ENCODE peak calls at places on chromosome 18, in five cellular contexts. T is ovary, X is endodermal cell, G is kidney, E is heart right ventricle. W is an unnamed sample.

GRCh38 chr18:28115149-28115550 is 61.8 kb downstream of the CDH2 start:
- DNase-seq in T (no peak), X (peak; percentile 69), G (no peak), E (no peak), W (peak; percentile 90)

GRCh38 chr18:57075716-57076400 is 71.0 kb upstream of the BOD1L2 start:
- DNase-seq in T (no peak), X (peak; percentile 58), G (no peak), E (no peak), W (no peak)

GRCh38 chr18:69257861-69258458 is 142.7 kb upstream of the DOK6 start:
- DNase-seq in T (no peak), X (no peak), G (no peak), E (no peak), W (no peak)

GRCh38 chr18:32576296-32576916 is 105.7 kb upstream of the GAREM1 start:
- DNase-seq in T (no peak), X (peak; percentile 74), G (no peak), E (no peak), W (no peak)

GRCh38 chr18:9595197-9595596 is 19.2 kb downstream of the PPP4R1 start:
- DNase-seq in T (no peak), X (no peak), G (no peak), E (no peak), W (no peak)

GRCh38 chr18:79425573-79425895 is 29.8 kb downstream of the NFATC1 start:
- DNase-seq in T (no peak), X (no peak), G (peak; percentile 49), E (no peak), W (no peak)

GRCh38 chr18:57429607-57430165 is 5.5 kb upstream of the ONECUT2 start:
- DNase-seq in T (no peak), X (no peak), G (no peak), E (no peak), W (no peak)

GRCh38 chr18:65287642-65288041 is 463.2 kb upstream of the CDH7 start:
- DNase-seq in T (no peak), X (no peak), G (no peak), E (no peak), W (no peak)

GRCh38 chr18:23166863-23167531 is 31.7 kb downstream of the CABLES1 start:
- DNase-seq in T (no peak), X (peak; percentile 36), G (no peak), E (no peak), W (no peak)

GRCh38 chr18:61605376-61606067 is 272.3 kb downstream of the CDH20 start:
- DNase-seq in T (no peak), X (no peak), G (no peak), E (no peak), W (no peak)

GRCh38 chr18:63150942-63151421 is 168.6 kb downstream of the BCL2 start:
- DNase-seq in T (no peak), X (no peak), G (no peak), E (no peak), W (no peak)
- H3K4me1 ChIP-seq in T (peaks cover 25% of the 10 kb centered on the region), X (no peaks in the 10 kb centered on the region), G (peaks cover 14% of the 10 kb centered on the region), E (peaks cover 30% of the 10 kb centered on the region), W (no peaks in the 10 kb centered on the region)

GRCh38 chr18:908631-909621 is 4.3 kb downstream of the ADCYAP1 start:
- DNase-seq in T (no peak), X (peak; percentile 62), G (no peak), E (no peak), W (no peak)
- H3K4me3 ChIP-seq in T (peak overlapping the region; percentile 12), X (peak overlapping the region; percentile 43), G (peak overlapping the region; percentile 53), E (peak overlapping the region; percentile 53), W (peak overlapping the region; percentile 3)

GRCh38 chr18:26706796-26707406 is 158.5 kb upstream of the KCTD1 start:
- DNase-seq in T (no peak), X (no peak), G (no peak), E (no peak), W (no peak)
- H3K27ac ChIP-seq in T (no peak overlapping the region), X (no peak overlapping the region), G (no peak overlapping the region), E (no peak overlapping the region), W (no peak overlapping the region)

GRCh38 chr18:62612721-62613120 is 89.9 kb downstream of the ZCCHC2 start:
- DNase-seq in T (no peak), X (no peak), G (no peak), E (no peak), W (no peak)
- H3K4me1 ChIP-seq in T (peaks cover 6% of the 10 kb centered on the region), X (peaks cover 6% of the 10 kb centered on the region), G (peaks cover 8% of the 10 kb centered on the region), E (peaks cover 24% of the 10 kb centered on the region), W (no peaks in the 10 kb centered on the region)

DNA sequence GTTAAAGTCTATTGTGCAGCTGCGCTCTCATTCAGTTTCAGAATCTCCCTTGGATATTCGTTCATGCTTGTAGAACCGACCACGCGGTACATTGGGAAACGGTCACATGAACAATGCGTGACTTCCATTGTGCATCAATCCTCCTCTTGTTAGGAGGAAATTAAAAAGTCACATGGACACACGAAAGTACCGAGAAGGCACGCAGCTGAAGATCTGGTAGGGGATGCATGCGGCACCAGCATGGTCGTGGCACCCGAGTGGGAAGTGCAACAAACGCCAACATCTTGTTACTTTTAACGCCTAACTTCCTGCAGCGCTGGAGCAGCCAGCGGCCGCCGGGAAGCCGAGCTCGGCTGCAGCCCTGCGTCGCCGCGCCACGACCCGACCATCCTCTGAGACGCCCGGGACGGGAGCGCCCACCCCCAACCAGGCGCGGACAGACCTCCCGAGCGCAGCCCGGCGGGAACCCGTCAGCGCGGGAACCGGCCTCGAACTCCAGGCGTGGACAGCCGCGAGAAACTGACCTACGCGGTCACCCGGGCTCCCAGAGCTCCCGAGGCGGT is 412 bp downstream of the OSBPL1A start:
- DNase-seq in T (peak; percentile 46), X (no peak), G (no peak), E (no peak), W (peak; percentile 48)
- H3K4me3 ChIP-seq in T (peak overlapping the region; percentile 81), X (peak overlapping the region; percentile 90), G (peak overlapping the region; percentile 59), E (peak overlapping the region; percentile 84), W (peak overlapping the region; percentile 85)

GRCh38 chr18:3456686-3457069 is 6.7 kb downstream of the TGIF1 start:
- DNase-seq in T (no peak), X (no peak), G (no peak), E (no peak), W (no peak)
- H3K27ac ChIP-seq in T (no peak overlapping the region), X (no peak overlapping the region), G (peak overlapping the region; percentile 86), E (no peak overlapping the region), W (no peak overlapping the region)

GRCh38 chr18:48674758-48675157 is 135.9 kb downstream of the CTIF start:
- DNase-seq in T (peak; percentile 13), X (no peak), G (no peak), E (no peak), W (no peak)
- H3K4me1 ChIP-seq in T (peaks cover 2% of the 10 kb centered on the region), X (no peaks in the 10 kb centered on the region), G (peaks cover 19% of the 10 kb centered on the region), E (peaks cover 61% of the 10 kb centered on the region), W (peaks cover 8% of the 10 kb centered on the region)